ENCODE peak calls at places on chromosomes 5 and 9, in ten cellular contexts. Y is cardiac fibroblast; L is neural crest cell; J is NCI-H345; C is A172; N is stimulated activated naive CD8-positive, alpha-beta T cell treated with anti-CD3 and anti-CD28 coated beads, Interleukin-15, Interleukin-2, amounts not matched to agents 100 U/mL and 50 U/mL, for 24 hours; A is NCI-H1694 treated with DMSO at 0.1 percent for 48 hours; Z is HS-5; P is AG04449; S is head of caudate nucleus. V is an unnamed sample.

GRCh38 chr9:135513351-135513846 is 7.8 kb upstream of the LCN1 start:
- DNase-seq in Y (peak; percentile 56), L (no peak), J (no peak), C (no peak), N (no peak), A (no peak), Z (no peak), P (no peak), S (no peak), V (no peak)

GRCh38 chr9:93193373-93193725 is 9.4 kb downstream of the WNK2 start:
- DNase-seq in Y (no peak), L (no peak), J (peak; percentile 74), C (no peak), N (no peak), A (no peak), Z (no peak), P (no peak), S (peak; percentile 41), V (no peak)

GRCh38 chr9:8329561-8330283 is 530.1 kb upstream of the DMAC1 start:
- DNase-seq in Y (no peak), L (no peak), J (peak; percentile 86), C (no peak), N (no peak), A (no peak), Z (no peak), P (no peak), S (no peak), V (no peak)

GRCh38 chr5:17359451-17359965 is 138.5 kb upstream of the TAF11L2 start:
- DNase-seq in Y (peak; percentile 63), L (no peak), J (no peak), C (peak; percentile 68), N (no peak), A (no peak), Z (no peak), P (peak; percentile 72), S (no peak), V (no peak)

GRCh38 chr9:22216730-22217160 is 207.6 kb upstream of the CDKN2B start:
- DNase-seq in Y (no peak), L (no peak), J (peak; percentile 51), C (no peak), N (no peak), A (no peak), Z (no peak), P (no peak), S (no peak), V (no peak)

GRCh38 chr5:105952875-105953274 is 1717.9 kb downstream of the EFNA5 start:
- DNase-seq in Y (peak; percentile 68), L (no peak), J (peak; percentile 86), C (no peak), N (no peak), A (peak; percentile 95), Z (no peak), P (no peak), S (no peak), V (no peak)

GRCh38 chr9:71683598-71684235 is 84.6 kb downstream of the CEMIP2 start:
- DNase-seq in Y (peak; percentile 67), L (no peak), J (no peak), C (peak; percentile 74), N (no peak), A (peak; percentile 5), Z (no peak), P (no peak), S (peak; percentile 54), V (no peak)

GRCh38 chr9:131999692-132000551 is 79.7 kb downstream of the MED27 start:
- DNase-seq in Y (peak; percentile 68), L (no peak), J (no peak), C (peak; percentile 87), N (no peak), A (no peak), Z (peak; percentile 81), P (peak; percentile 44), S (no peak), V (no peak)

GRCh38 chr9:2214707-2215106 is 199.6 kb downstream of the SMARCA2 start:
- DNase-seq in Y (no peak), L (no peak), J (no peak), C (no peak), N (no peak), A (no peak), Z (no peak), P (no peak), S (no peak), V (no peak)

GRCh38 chr9:37144762-37145161 is 24.4 kb downstream of the ZCCHC7 start:
- DNase-seq in Y (no peak), L (peak; percentile 15), J (no peak), C (no peak), N (no peak), A (no peak), Z (no peak), P (no peak), S (no peak), V (no peak)

GRCh38 chr5:103393131-103393754 is 134.7 kb downstream of the MACIR start:
- DNase-seq in Y (peak; percentile 80), L (peak; percentile 24), J (no peak), C (no peak), N (no peak), A (no peak), Z (no peak), P (no peak), S (no peak), V (no peak)

GRCh38 chr5:311963-312362 is 9.6 kb upstream of the AHRR start:
- DNase-seq in Y (no peak), L (no peak), J (no peak), C (no peak), N (no peak), A (no peak), Z (no peak), P (no peak), S (no peak), V (no peak)

GRCh38 chr5:31218978-31219377 is 25.5 kb downstream of the CDH6 start:
- DNase-seq in Y (no peak), L (no peak), J (no peak), C (no peak), N (no peak), A (no peak), Z (no peak), P (no peak), S (no peak), V (no peak)

GRCh38 chr5:65830856-65831255 is 95.5 kb upstream of the ERBIN start:
- DNase-seq in Y (no peak), L (peak; percentile 12), J (no peak), C (no peak), N (no peak), A (no peak), Z (no peak), P (no peak), S (peak; percentile 75), V (no peak)

GRCh38 chr5:134209477-134210240 is 16.2 kb downstream of the PPP2CA start:
- DNase-seq in Y (no peak), L (no peak), J (no peak), C (no peak), N (no peak), A (no peak), Z (no peak), P (no peak), S (no peak), V (no peak)

GRCh38 chr5:106189121-106189809 is 1481.5 kb downstream of the EFNA5 start:
- DNase-seq in Y (no peak), L (no peak), J (peak; percentile 73), C (no peak), N (no peak), A (no peak), Z (no peak), P (no peak), S (no peak), V (no peak)

GRCh38 chr5:74127377-74128338 is 501.7 kb downstream of the ARHGEF28 start:
- DNase-seq in Y (peak; percentile 26), L (no peak), J (peak; percentile 44), C (no peak), N (no peak), A (peak; percentile 93), Z (no peak), P (no peak), S (no peak), V (no peak)

GRCh38 chr9:15714746-15715145 is 161.9 kb downstream of the CCDC171 start:
- DNase-seq in Y (no peak), L (no peak), J (no peak), C (no peak), N (no peak), A (no peak), Z (no peak), P (no peak), S (no peak), V (no peak)

GRCh38 chr9:122192261-122192875 is 32.7 kb downstream of the MORN5 start:
- DNase-seq in Y (no peak), L (no peak), J (no peak), C (no peak), N (no peak), A (no peak), Z (no peak), P (no peak), S (no peak), V (no peak)

V was measured in CD4-positive, alpha-beta T cell.